ENCODE peak calls at places on chromosome 18, in five cellular contexts. Q is K562, I is HCT116, H is HepG2, U is H1. Y is an unnamed sample.

GRCh38 chr18:59437851-59438250 is 78.8 kb upstream of the LMAN1 start:
- DNase-seq in Q (no peak), I (no peak), H (no peak), U (no peak), Y (no peak)

GRCh38 chr18:3454365-3455089 is 4.6 kb downstream of the TGIF1 start:
- DNase-seq in Q (peak; percentile 75), I (no peak), H (peak; percentile 66), U (no peak), Y (peak; percentile 19)

GRCh38 chr18:21912339-21913239 is 172.0 kb downstream of the MIB1 start:
- DNase-seq in Q (no peak), I (no peak), H (no peak), U (no peak), Y (no peak)

GRCh38 chr18:24793742-24794141 is 333.3 kb downstream of the HRH4 start:
- DNase-seq in Q (no peak), I (no peak), H (no peak), U (no peak), Y (no peak)

GRCh38 chr18:22930089-22930713 is 2.9 kb upstream of the RBBP8 start:
- DNase-seq in Q (peak; percentile 74), I (peak; percentile 57), H (peak; percentile 62), U (peak; percentile 90), Y (no peak)

GRCh38 chr18:8800445-8800844 is 95.1 kb downstream of the MTCL1 start:
- DNase-seq in Q (no peak), I (peak; percentile 73), H (no peak), U (no peak), Y (no peak)

GRCh38 chr18:74840492-74841167 is 243.0 kb downstream of the ZNF407 start:
- DNase-seq in Q (no peak), I (no peak), H (peak; percentile 78), U (no peak), Y (no peak)

GRCh38 chr18:39274535-39274934 is 1708.9 kb upstream of the CELF4 start:
- DNase-seq in Q (no peak), I (no peak), H (no peak), U (no peak), Y (no peak)

GRCh38 chr18:79484661-79485621 is 89.2 kb downstream of the NFATC1 start:
- DNase-seq in Q (no peak), I (no peak), H (peak; percentile 15), U (no peak), Y (no peak)

DNA sequence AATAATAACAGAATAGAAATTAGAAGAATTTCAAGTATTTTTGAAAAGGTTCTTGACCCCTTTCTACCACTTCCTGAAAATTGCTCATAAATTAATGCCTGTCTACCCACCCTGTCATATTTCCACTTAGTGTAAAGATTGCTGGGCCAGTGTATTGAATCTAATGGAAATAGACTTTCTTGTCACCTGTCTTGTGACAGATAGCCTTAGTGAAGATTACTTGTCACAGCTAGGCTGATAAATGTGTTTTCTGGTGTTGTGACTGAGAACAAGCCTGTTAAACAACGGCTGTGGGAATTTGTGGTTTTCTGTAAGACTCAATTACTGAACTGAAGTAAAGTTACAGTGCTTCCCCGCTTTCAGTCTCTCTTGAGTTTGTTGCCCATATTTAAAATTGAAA is 37.0 kb downstream of the PIK3C3 start:
- DNase-seq in Q (no peak), I (no peak), H (no peak), U (no peak), Y (peak; percentile 76)
- TF ChIP-seq ZNF274 in Q (no peak), I (no peak), H (no peak), U (no peak), Y (no peak)

GRCh38 chr18:57561728-57562423 is 24.6 kb downstream of the FECH start:
- DNase-seq in Q (peak; percentile 40), I (peak; percentile 16), H (peak; percentile 47), U (peak; percentile 67), Y (no peak)
- TF ChIP-seq RAD21 in Q (peak; percentile 69), I (peak; percentile 68), H (peak; percentile 64), U (peak; percentile 85), Y (peak; percentile 85)

GRCh38 chr18:57660961-57661360 is 39.3 kb upstream of the NARS1 start:
- DNase-seq in Q (peak; percentile 39), I (no peak), H (no peak), U (no peak), Y (no peak)

GRCh38 chr18:57670046-57670445 is 48.4 kb upstream of the NARS1 start:
- DNase-seq in Q (no peak), I (no peak), H (no peak), U (no peak), Y (no peak)

GRCh38 chr18:57668021-57668420 is 46.4 kb upstream of the NARS1 start:
- DNase-seq in Q (peak; percentile 23), I (no peak), H (no peak), U (no peak), Y (no peak)

GRCh38 chr18:57664600-57665165 is 43.0 kb upstream of the NARS1 start:
- DNase-seq in Q (no peak), I (no peak), H (no peak), U (no peak), Y (no peak)

GRCh38 chr18:57666818-57667497 is 45.3 kb upstream of the NARS1 start:
- DNase-seq in Q (peak; percentile 66), I (no peak), H (no peak), U (no peak), Y (no peak)
- TF ChIP-seq ZNF274 in Q (no peak), I (no peak), H (no peak), U (no peak), Y (no peak)

DNA sequence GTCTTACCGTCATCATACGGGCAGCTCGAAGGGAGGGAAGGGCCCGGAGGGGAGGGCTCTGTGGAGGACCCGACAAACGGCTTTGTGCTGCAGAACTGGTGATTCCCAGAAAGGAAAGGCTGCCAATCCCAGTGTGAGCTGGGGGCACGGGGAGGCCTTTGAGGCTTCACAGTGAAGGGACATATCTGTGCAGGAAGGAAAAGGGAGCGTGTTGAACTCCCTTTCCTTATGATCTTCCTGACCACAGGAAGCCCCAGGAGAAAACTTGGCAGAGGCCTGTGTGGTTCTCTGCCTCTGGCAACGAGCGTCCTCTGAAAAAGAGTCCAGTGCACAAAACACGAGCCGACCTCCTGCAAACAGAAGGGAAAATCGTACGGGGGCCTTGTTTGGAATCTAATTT is 683.5 kb upstream of the SALL3 start:
- DNase-seq in Q (no peak), I (no peak), H (no peak), U (no peak), Y (no peak)
- TF ChIP-seq RAD21 in Q (no peak), I (no peak), H (no peak), U (no peak), Y (no peak)